ENCODE peak calls at places on chromosome 15, in six cellular contexts. G is activated CD4-positive, alpha-beta T cell treated with anti-CD3 and anti-CD28 coated beads for 48 hours; F is astrocyte; O is GM18507; M is CD8-positive, alpha-beta T cell; C is GM12891. H is an unnamed sample.
A peak's percentile ranks its signal among the peaks of the same experiment; 100 is the strongest.

GRCh38 chr15:75646944-75647364 is 758 bp upstream of the SNX33 start:
- DNase-seq in G (peak; percentile 24), F (no peak), O (no peak), M (no peak), C (no peak), H (no peak)

GRCh38 chr15:34621675-34622074 is 38.2 kb upstream of the GOLGA8B start:
- DNase-seq in G (no peak), F (peak; percentile 35), O (no peak), M (no peak), C (no peak), H (no peak)

GRCh38 chr15:65416845-65417416 is 5.8 kb downstream of the IGDCC4 start:
- DNase-seq in G (no peak), F (peak; percentile 37), O (no peak), M (no peak), C (no peak), H (no peak)

GRCh38 chr15:39616731-39617455 is 36.0 kb downstream of the THBS1 start:
- DNase-seq in G (no peak), F (no peak), O (no peak), M (no peak), C (no peak), H (no peak)

GRCh38 chr15:52326758-52327157 is 31.2 kb upstream of the MYO5C start:
- DNase-seq in G (no peak), F (peak; percentile 45), O (no peak), M (no peak), C (no peak), H (no peak)

GRCh38 chr15:89490081-89490480 is 6.3 kb downstream of the RHCG start:
- DNase-seq in G (no peak), F (no peak), O (no peak), M (no peak), C (no peak), H (no peak)

GRCh38 chr15:42088801-42089640 is 5.3 kb downstream of the PLA2G4D start:
- DNase-seq in G (no peak), F (no peak), O (no peak), M (no peak), C (no peak), H (no peak)

GRCh38 chr15:72222433-72222832 is 8.6 kb downstream of the PKM start:
- DNase-seq in G (no peak), F (peak; percentile 20), O (no peak), M (no peak), C (no peak), H (peak; percentile 63)

GRCh38 chr15:25775317-25775912 is 87.7 kb downstream of the ATP10A start:
- DNase-seq in G (no peak), F (peak; percentile 71), O (no peak), M (no peak), C (no peak), H (no peak)

GRCh38 chr15:89837830-89838178 is 23.2 kb upstream of the ANPEP start:
- DNase-seq in G (no peak), F (peak; percentile 65), O (no peak), M (no peak), C (no peak), H (no peak)

GRCh38 chr15:85408270-85408746 is 27.9 kb downstream of the AKAP13 start:
- DNase-seq in G (peak; percentile 50), F (no peak), O (no peak), M (no peak), C (no peak), H (no peak)

GRCh38 chr15:63040509-63040908 is 2.0 kb upstream of the TPM1 start:
- DNase-seq in G (no peak), F (no peak), O (no peak), M (no peak), C (no peak), H (no peak)

GRCh38 chr15:66226736-66227135 is 26.8 kb downstream of the MEGF11 start:
- DNase-seq in G (no peak), F (no peak), O (no peak), M (no peak), C (no peak), H (no peak)

GRCh38 chr15:91807122-91807521 is 46.4 kb upstream of the SLCO3A1 start:
- DNase-seq in G (no peak), F (no peak), O (no peak), M (no peak), C (no peak), H (no peak)

GRCh38 chr15:92006186-92007028 is 152.9 kb downstream of the SLCO3A1 start:
- DNase-seq in G (no peak), F (no peak), O (no peak), M (no peak), C (no peak), H (no peak)

GRCh38 chr15:81265256-81265943 is 58.5 kb downstream of the STARD5 start:
- DNase-seq in G (no peak), F (no peak), O (no peak), M (no peak), C (no peak), H (no peak)

GRCh38 chr15:72474912-72475601 is 927 bp downstream of the ARIH1 start:
- DNase-seq in G (peak; percentile 88), F (peak; percentile 69), O (peak; percentile 35), M (peak; percentile 63), C (peak; percentile 51), H (no peak)

GRCh38 chr15:56105855-56106254 is 112.4 kb upstream of the NEDD4 start:
- DNase-seq in G (no peak), F (no peak), O (no peak), M (no peak), C (no peak), H (no peak)

GRCh38 chr15:88031461-88031860 is 225.1 kb downstream of the NTRK3 start:
- DNase-seq in G (no peak), F (no peak), O (no peak), M (no peak), C (no peak), H (no peak)

GRCh38 chr15:90769375-90769774 is 52.2 kb downstream of the BLM start:
- DNase-seq in G (no peak), F (no peak), O (no peak), M (no peak), C (no peak), H (no peak)

GRCh38 chr15:96553006-96553405 is 222.5 kb downstream of the NR2F2 start:
- DNase-seq in G (no peak), F (no peak), O (no peak), M (no peak), C (no peak), H (no peak)

GRCh38 chr15:101066501-101067408 is 147.6 kb downstream of the LRRK1 start:
- DNase-seq in G (no peak), F (no peak), O (no peak), M (no peak), C (no peak), H (no peak)

GRCh38 chr15:77416954-77417353 is 3.0 kb downstream of the PEAK1 start:
- DNase-seq in G (no peak), F (no peak), O (no peak), M (no peak), C (no peak), H (no peak)

GRCh38 chr15:71153823-71154524 is 38.7 kb downstream of the THSD4 start:
- DNase-seq in G (no peak), F (no peak), O (no peak), M (no peak), C (no peak), H (no peak)

GRCh38 chr15:63999177-63999576 is 47.1 kb downstream of the DAPK2 start:
- DNase-seq in G (no peak), F (no peak), O (no peak), M (no peak), C (no peak), H (no peak)

GRCh38 chr15:33960160-33960559 is 8.1 kb upstream of the CHRM5 start:
- DNase-seq in G (no peak), F (no peak), O (no peak), M (no peak), C (no peak), H (no peak)

GRCh38 chr15:101358895-101359294 is 63.8 kb upstream of the SNRPA1 start:
- DNase-seq in G (no peak), F (no peak), O (no peak), M (no peak), C (no peak), H (no peak)

GRCh38 chr15:70342554-70343548 is 245.1 kb upstream of the TLE3 start:
- DNase-seq in G (no peak), F (no peak), O (no peak), M (no peak), C (no peak), H (no peak)